ENCODE peak calls at places on chromosomes 7 and 10, in four cellular contexts. One of them, this sample, is unnamed. For H3K4me1 and H3K27me3, the result is how much of the 10 kb centered on the place peaks cover.

GRCh38 chr7:94056796-94057207 is 52.6 kb upstream of the BET1 start:
- DNase-seq in right lobe of liver: no peak
- DNase-seq in Peyer's patch: no peak
- DNase-seq in ascending aorta: no peak
- DNase-seq in this sample: no peak

GRCh38 chr10:51706225-51706624 is 6.8 kb upstream of the CSTF2T start:
- DNase-seq in right lobe of liver: no peak
- DNase-seq in Peyer's patch: peak
- DNase-seq in ascending aorta: peak
- DNase-seq in this sample: peak

GRCh38 chr7:76257973-76258372 is 44.5 kb upstream of the HSPB1 start:
- DNase-seq in ascending aorta: no peak
- DNase-seq in right lobe of liver: no peak
- DNase-seq in Peyer's patch: no peak
- DNase-seq in this sample: no peak

GRCh38 chr7:78018541-78019456 is 220.2 kb downstream of the PHTF2 start:
- DNase-seq in ascending aorta: no peak
- DNase-seq in Peyer's patch: peak
- DNase-seq in right lobe of liver: no peak
- DNase-seq in this sample: no peak

GRCh38 chr10:119191881-119192280 is 13.3 kb upstream of the PRDX3 start:
- DNase-seq in right lobe of liver: no peak
- DNase-seq in ascending aorta: no peak
- DNase-seq in Peyer's patch: no peak
- DNase-seq in this sample: no peak

GRCh38 chr10:5615263-5615820 is 51.1 kb downstream of the ASB13 start:
- DNase-seq in ascending aorta: no peak
- DNase-seq in right lobe of liver: no peak
- DNase-seq in Peyer's patch: no peak
- DNase-seq in this sample: no peak

GRCh38 chr7:126574276-126574675 is 678.5 kb downstream of the GRM8 start:
- DNase-seq in ascending aorta: no peak
- DNase-seq in right lobe of liver: no peak
- DNase-seq in Peyer's patch: no peak
- DNase-seq in this sample: no peak

GRCh38 chr7:7568553-7568952 is 1.9 kb downstream of the MIOS start:
- DNase-seq in ascending aorta: no peak
- DNase-seq in Peyer's patch: no peak
- DNase-seq in right lobe of liver: no peak
- DNase-seq in this sample: no peak

GRCh38 chr7:73350311-73351068 is 22.5 kb downstream of the FKBP6 start:
- DNase-seq in right lobe of liver: no peak
- DNase-seq in Peyer's patch: no peak
- DNase-seq in ascending aorta: no peak
- DNase-seq in this sample: no peak

GRCh38 chr7:158228986-158229385 is 358.6 kb downstream of the PTPRN2 start:
- DNase-seq in Peyer's patch: no peak
- DNase-seq in right lobe of liver: no peak
- DNase-seq in ascending aorta: no peak
- DNase-seq in this sample: no peak

GRCh38 chr10:98303569-98303968 is 35.6 kb upstream of the LOXL4 start:
- DNase-seq in Peyer's patch: no peak
- DNase-seq in ascending aorta: no peak
- DNase-seq in right lobe of liver: no peak
- DNase-seq in this sample: no peak

GRCh38 chr7:133365892-133366291 is 113.0 kb downstream of the EXOC4 start:
- DNase-seq in ascending aorta: no peak
- DNase-seq in Peyer's patch: no peak
- DNase-seq in right lobe of liver: no peak
- DNase-seq in this sample: no peak

GRCh38 chr7:17103170-17103569 is 195.3 kb upstream of the AHR start:
- DNase-seq in Peyer's patch: no peak
- DNase-seq in right lobe of liver: no peak
- DNase-seq in ascending aorta: no peak
- DNase-seq in this sample: no peak

GRCh38 chr7:11505471-11505870 is 326.5 kb downstream of the THSD7A start:
- DNase-seq in Peyer's patch: no peak
- DNase-seq in ascending aorta: no peak
- DNase-seq in right lobe of liver: no peak
- DNase-seq in this sample: no peak

GRCh38 chr7:43878867-43879266 is 9.6 kb upstream of the MRPS24 start:
- DNase-seq in right lobe of liver: no peak
- DNase-seq in ascending aorta: no peak
- DNase-seq in Peyer's patch: no peak
- DNase-seq in this sample: no peak

GRCh38 chr10:17199351-17199804 is 2.1 kb downstream of the TRDMT1 start:
- DNase-seq in Peyer's patch: no peak
- DNase-seq in right lobe of liver: no peak
- DNase-seq in ascending aorta: no peak
- DNase-seq in this sample: no peak

GRCh38 chr7:1223196-1224092 is 9.2 kb upstream of the UNCX start:
- DNase-seq in right lobe of liver: no peak
- DNase-seq in ascending aorta: no peak
- DNase-seq in Peyer's patch: no peak
- DNase-seq in this sample: no peak

GRCh38 chr10:43188702-43189101 is 50.5 kb downstream of the CSGALNACT2 start:
- DNase-seq in right lobe of liver: no peak
- DNase-seq in Peyer's patch: no peak
- DNase-seq in ascending aorta: no peak
- DNase-seq in this sample: no peak

GRCh38 chr7:132117636-132118035 is 458.6 kb downstream of the PLXNA4 start:
- DNase-seq in Peyer's patch: no peak
- DNase-seq in right lobe of liver: no peak
- DNase-seq in ascending aorta: no peak
- DNase-seq in this sample: no peak

GRCh38 chr7:158279539-158280466 is 307.8 kb downstream of the PTPRN2 start:
- DNase-seq in right lobe of liver: peak
- DNase-seq in ascending aorta: no peak
- DNase-seq in Peyer's patch: no peak
- DNase-seq in this sample: peak

GRCh38 chr10:53664620-53665019 is 892.0 kb upstream of the MBL2 start:
- DNase-seq in Peyer's patch: no peak
- DNase-seq in ascending aorta: no peak
- DNase-seq in right lobe of liver: no peak
- DNase-seq in this sample: no peak

GRCh38 chr7:48035967-48036478 is 680 bp downstream of the C7orf57 start:
- DNase-seq in ascending aorta: no peak
- DNase-seq in Peyer's patch: no peak
- DNase-seq in right lobe of liver: no peak
- DNase-seq in this sample: no peak

GRCh38 chr7:54837167-54837566 is 78.2 kb upstream of the SEC61G start:
- DNase-seq in right lobe of liver: no peak
- DNase-seq in Peyer's patch: no peak
- DNase-seq in ascending aorta: no peak
- DNase-seq in this sample: no peak

GRCh38 chr7:71444130-71444529 is 312.2 kb downstream of the GALNT17 start:
- DNase-seq in right lobe of liver: no peak
- DNase-seq in Peyer's patch: no peak
- DNase-seq in ascending aorta: no peak
- DNase-seq in this sample: no peak

GRCh38 chr7:72063325-72063724 is 348.8 kb downstream of the CALN1 start:
- DNase-seq in right lobe of liver: no peak
- DNase-seq in Peyer's patch: no peak
- DNase-seq in ascending aorta: no peak
- DNase-seq in this sample: no peak

GRCh38 chr7:36969376-36969775 is 245.1 kb upstream of the AOAH start:
- DNase-seq in Peyer's patch: peak
- DNase-seq in ascending aorta: no peak
- DNase-seq in right lobe of liver: no peak
- DNase-seq in this sample: no peak

GRCh38 chr10:80160361-80161128 is 28.0 kb downstream of the PLAC9 start:
- DNase-seq in ascending aorta: no peak
- DNase-seq in Peyer's patch: no peak
- DNase-seq in right lobe of liver: no peak
- DNase-seq in this sample: no peak

GRCh38 chr10:13658256-13658655 is 71.5 kb downstream of the PRPF18 start:
- DNase-seq in ascending aorta: no peak
- DNase-seq in Peyer's patch: no peak
- DNase-seq in right lobe of liver: no peak
- DNase-seq in this sample: no peak

GRCh38 chr7:19091871-19092270 is 25.6 kb downstream of the TWIST1 start:
- DNase-seq in Peyer's patch: no peak
- DNase-seq in right lobe of liver: no peak
- DNase-seq in ascending aorta: no peak
- DNase-seq in this sample: no peak

DNA sequence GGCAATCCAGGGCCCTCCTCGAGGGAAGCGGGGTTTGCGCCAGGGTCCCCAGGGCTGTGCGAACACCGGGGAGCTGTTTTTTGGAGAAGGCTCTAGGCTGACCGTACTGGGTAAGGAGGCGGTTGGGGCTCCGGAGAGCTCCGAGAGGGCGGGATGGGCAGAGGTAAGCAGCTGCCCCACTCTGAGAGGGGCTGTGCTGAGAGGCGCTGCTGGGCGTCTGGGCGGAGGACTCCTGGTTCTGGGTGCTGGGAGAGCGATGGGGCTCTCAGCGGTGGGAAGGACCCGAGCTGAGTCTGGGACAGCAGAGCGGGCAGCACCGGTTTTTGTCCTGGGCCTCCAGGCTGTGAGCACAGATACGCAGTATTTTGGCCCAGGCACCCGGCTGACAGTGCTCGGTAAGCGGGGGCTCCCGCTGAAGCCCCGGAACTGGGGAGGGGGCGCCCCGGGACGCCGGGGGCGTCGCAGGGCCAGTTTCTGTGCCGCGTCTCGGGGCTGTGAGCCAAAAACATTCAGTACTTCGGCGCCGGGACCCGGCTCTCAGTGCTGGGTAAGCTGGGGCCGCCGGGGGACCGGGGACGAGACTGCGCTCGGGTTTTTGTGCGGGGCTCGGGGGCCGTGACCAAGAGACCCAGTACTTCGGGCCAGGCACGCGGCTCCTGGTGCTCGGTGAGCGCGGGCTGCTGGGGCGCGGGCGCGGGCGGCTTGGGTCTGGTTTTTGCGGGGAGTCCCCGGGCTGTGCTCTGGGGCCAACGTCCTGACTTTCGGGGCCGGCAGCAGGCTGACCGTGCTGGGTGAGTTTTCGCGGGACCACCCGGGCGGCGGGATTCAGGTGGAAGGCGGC is 26.0 kb downstream of the PRSS2 start:
- DNase-seq in ascending aorta: no peak
- DNase-seq in right lobe of liver: no peak
- DNase-seq in Peyer's patch: no peak
- DNase-seq in this sample: no peak
- H3K4me1 ChIP-seq in ascending aorta: under half
- H3K4me1 ChIP-seq in right lobe of liver: under half
- H3K4me1 ChIP-seq in Peyer's patch: under half
- H3K4me1 ChIP-seq in this sample: under half

DNA sequence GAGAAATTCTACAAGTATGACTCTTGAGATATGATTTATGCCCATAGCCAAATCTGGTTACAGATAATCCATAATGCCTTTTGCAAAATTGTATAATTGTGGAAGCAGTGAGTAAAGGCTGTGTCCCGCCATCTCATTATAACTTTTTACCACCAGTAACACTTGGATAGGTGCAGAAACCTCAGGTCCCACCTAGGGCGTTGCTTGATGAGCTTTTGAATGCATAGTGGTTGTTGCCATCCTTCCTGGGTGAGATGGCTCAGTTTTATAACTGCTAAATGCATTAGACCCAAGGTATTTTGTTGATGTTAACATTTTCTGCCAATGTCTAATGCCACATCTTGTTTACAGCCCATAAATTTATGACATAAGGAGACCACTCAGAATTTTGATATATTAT is 42.9 kb downstream of the CFAP58 start:
- DNase-seq in Peyer's patch: no peak
- DNase-seq in right lobe of liver: no peak
- DNase-seq in ascending aorta: no peak
- DNase-seq in this sample: no peak
- H3K27me3 ChIP-seq in Peyer's patch: under half
- H3K27me3 ChIP-seq in right lobe of liver: under half
- H3K27me3 ChIP-seq in ascending aorta: under half
- H3K27me3 ChIP-seq in this sample: under half

GRCh38 chr7:39650676-39651075 is 27.3 kb downstream of the RALA start:
- DNase-seq in Peyer's patch: no peak
- DNase-seq in right lobe of liver: no peak
- DNase-seq in ascending aorta: no peak
- DNase-seq in this sample: no peak
- H3K4me1 ChIP-seq in Peyer's patch: under half
- H3K4me1 ChIP-seq in right lobe of liver: under half
- H3K4me1 ChIP-seq in ascending aorta: under half
- H3K4me1 ChIP-seq in this sample: under half

GRCh38 chr10:49686651-49687050 is 7.2 kb downstream of the C10orf53 start:
- DNase-seq in ascending aorta: no peak
- DNase-seq in right lobe of liver: no peak
- DNase-seq in Peyer's patch: no peak
- DNase-seq in this sample: no peak
- H3K27me3 ChIP-seq in ascending aorta: under half
- H3K27me3 ChIP-seq in right lobe of liver: under half
- H3K27me3 ChIP-seq in Peyer's patch: under half
- H3K27me3 ChIP-seq in this sample: under half

This sample was measured in stomach.